ENCODE peak calls at places on chromosomes 5 and 9, in eight cellular contexts. One of them, this sample, is unnamed.

GRCh38 chr5:14405706-14406553 is 175.7 kb upstream of the OTULINL start:
- DNase-seq in astrocyte: peak; percentile 64
- DNase-seq in right atrium auricular region: no peak
- DNase-seq in mucosa of descending colon: peak; percentile 55
- DNase-seq in kidney: no peak
- DNase-seq in choroid plexus epithelial cell: no peak
- DNase-seq in brain microvascular endothelial cell: no peak
- DNase-seq in A549: no peak
- DNase-seq in this sample: no peak

GRCh38 chr5:163433271-163433670 is 4.1 kb upstream of the CCNG1 start:
- DNase-seq in astrocyte: no peak
- DNase-seq in right atrium auricular region: no peak
- DNase-seq in mucosa of descending colon: peak; percentile 61
- DNase-seq in kidney: no peak
- DNase-seq in choroid plexus epithelial cell: peak; percentile 52
- DNase-seq in brain microvascular endothelial cell: no peak
- DNase-seq in A549: no peak
- DNase-seq in this sample: no peak

GRCh38 chr5:57785946-57786345 is 303.3 kb upstream of the ACTBL2 start:
- DNase-seq in astrocyte: no peak
- DNase-seq in right atrium auricular region: no peak
- DNase-seq in mucosa of descending colon: no peak
- DNase-seq in kidney: no peak
- DNase-seq in choroid plexus epithelial cell: no peak
- DNase-seq in brain microvascular endothelial cell: no peak
- DNase-seq in A549: no peak
- DNase-seq in this sample: no peak

GRCh38 chr9:100848731-100849130 is 179.8 kb upstream of the PLPPR1 start:
- DNase-seq in astrocyte: no peak
- DNase-seq in right atrium auricular region: no peak
- DNase-seq in mucosa of descending colon: no peak
- DNase-seq in kidney: no peak
- DNase-seq in choroid plexus epithelial cell: no peak
- DNase-seq in brain microvascular endothelial cell: no peak
- DNase-seq in A549: no peak
- DNase-seq in this sample: no peak

GRCh38 chr9:98365227-98365669 is 109.8 kb upstream of the TBC1D2 start:
- DNase-seq in astrocyte: peak; percentile 6
- DNase-seq in right atrium auricular region: no peak
- DNase-seq in mucosa of descending colon: peak; percentile 12
- DNase-seq in kidney: no peak
- DNase-seq in choroid plexus epithelial cell: peak; percentile 61
- DNase-seq in brain microvascular endothelial cell: peak; percentile 61
- DNase-seq in A549: no peak
- DNase-seq in this sample: no peak

GRCh38 chr5:172336264-172336663 is 52.7 kb upstream of the UBTD2 start:
- DNase-seq in astrocyte: no peak
- DNase-seq in right atrium auricular region: no peak
- DNase-seq in mucosa of descending colon: no peak
- DNase-seq in kidney: no peak
- DNase-seq in choroid plexus epithelial cell: no peak
- DNase-seq in brain microvascular endothelial cell: no peak
- DNase-seq in A549: no peak
- DNase-seq in this sample: no peak

GRCh38 chr5:174453690-174454089 is 270.7 kb upstream of the MSX2 start:
- DNase-seq in astrocyte: no peak
- DNase-seq in right atrium auricular region: no peak
- DNase-seq in mucosa of descending colon: no peak
- DNase-seq in kidney: no peak
- DNase-seq in choroid plexus epithelial cell: no peak
- DNase-seq in brain microvascular endothelial cell: no peak
- DNase-seq in A549: no peak
- DNase-seq in this sample: no peak

GRCh38 chr5:103273952-103274351 is 15.4 kb downstream of the MACIR start:
- DNase-seq in astrocyte: no peak
- DNase-seq in right atrium auricular region: no peak
- DNase-seq in mucosa of descending colon: no peak
- DNase-seq in kidney: no peak
- DNase-seq in choroid plexus epithelial cell: no peak
- DNase-seq in brain microvascular endothelial cell: no peak
- DNase-seq in A549: no peak
- DNase-seq in this sample: no peak

GRCh38 chr9:86075132-86075807 is 24.1 kb downstream of the GOLM1 start:
- DNase-seq in astrocyte: peak; percentile 84
- DNase-seq in right atrium auricular region: no peak
- DNase-seq in mucosa of descending colon: no peak
- DNase-seq in kidney: no peak
- DNase-seq in choroid plexus epithelial cell: peak; percentile 42
- DNase-seq in brain microvascular endothelial cell: peak; percentile 11
- DNase-seq in A549: no peak
- DNase-seq in this sample: no peak

GRCh38 chr9:105735366-105735765 is 41.0 kb downstream of the TMEM38B start:
- DNase-seq in astrocyte: no peak
- DNase-seq in right atrium auricular region: no peak
- DNase-seq in mucosa of descending colon: no peak
- DNase-seq in kidney: no peak
- DNase-seq in choroid plexus epithelial cell: peak; percentile 4
- DNase-seq in brain microvascular endothelial cell: no peak
- DNase-seq in A549: no peak
- DNase-seq in this sample: no peak

GRCh38 chr5:125199968-125200841 is 453.8 kb upstream of the ZNF608 start:
- DNase-seq in astrocyte: peak; percentile 18
- DNase-seq in right atrium auricular region: no peak
- DNase-seq in mucosa of descending colon: no peak
- DNase-seq in kidney: peak; percentile 63
- DNase-seq in choroid plexus epithelial cell: peak; percentile 12
- DNase-seq in brain microvascular endothelial cell: no peak
- DNase-seq in A549: no peak
- DNase-seq in this sample: peak; percentile 48

GRCh38 chr5:171152382-171152781 is 156.7 kb upstream of the TLX3 start:
- DNase-seq in astrocyte: peak; percentile 10
- DNase-seq in right atrium auricular region: no peak
- DNase-seq in mucosa of descending colon: no peak
- DNase-seq in kidney: no peak
- DNase-seq in choroid plexus epithelial cell: peak; percentile 74
- DNase-seq in brain microvascular endothelial cell: peak; percentile 36
- DNase-seq in A549: peak; percentile 2
- DNase-seq in this sample: peak; percentile 56

GRCh38 chr5:87551807-87552377 is 139.2 kb upstream of the CCNH start:
- DNase-seq in astrocyte: no peak
- DNase-seq in right atrium auricular region: no peak
- DNase-seq in mucosa of descending colon: peak; percentile 8
- DNase-seq in kidney: no peak
- DNase-seq in choroid plexus epithelial cell: no peak
- DNase-seq in brain microvascular endothelial cell: no peak
- DNase-seq in A549: no peak
- DNase-seq in this sample: no peak

GRCh38 chr9:137382444-137382727 is 40.6 kb downstream of the EXD3 start:
- DNase-seq in astrocyte: no peak
- DNase-seq in right atrium auricular region: no peak
- DNase-seq in mucosa of descending colon: no peak
- DNase-seq in kidney: no peak
- DNase-seq in choroid plexus epithelial cell: no peak
- DNase-seq in brain microvascular endothelial cell: no peak
- DNase-seq in A549: no peak
- DNase-seq in this sample: no peak

GRCh38 chr9:137383453-137384115 is 39.4 kb downstream of the EXD3 start:
- DNase-seq in astrocyte: no peak
- DNase-seq in right atrium auricular region: no peak
- DNase-seq in mucosa of descending colon: no peak
- DNase-seq in kidney: peak; percentile 64
- DNase-seq in choroid plexus epithelial cell: no peak
- DNase-seq in brain microvascular endothelial cell: no peak
- DNase-seq in A549: no peak
- DNase-seq in this sample: no peak

GRCh38 chr9:137382728-137383452 is 40.1 kb downstream of the EXD3 start:
- DNase-seq in astrocyte: no peak
- DNase-seq in right atrium auricular region: no peak
- DNase-seq in mucosa of descending colon: no peak
- DNase-seq in kidney: peak; percentile 60
- DNase-seq in choroid plexus epithelial cell: no peak
- DNase-seq in brain microvascular endothelial cell: no peak
- DNase-seq in A549: no peak
- DNase-seq in this sample: no peak

GRCh38 chr9:137385061-137385655 is 37.8 kb downstream of the EXD3 start:
- DNase-seq in astrocyte: no peak
- DNase-seq in right atrium auricular region: no peak
- DNase-seq in mucosa of descending colon: no peak
- DNase-seq in kidney: peak; percentile 61
- DNase-seq in choroid plexus epithelial cell: no peak
- DNase-seq in brain microvascular endothelial cell: no peak
- DNase-seq in A549: no peak
- DNase-seq in this sample: no peak

DNA sequence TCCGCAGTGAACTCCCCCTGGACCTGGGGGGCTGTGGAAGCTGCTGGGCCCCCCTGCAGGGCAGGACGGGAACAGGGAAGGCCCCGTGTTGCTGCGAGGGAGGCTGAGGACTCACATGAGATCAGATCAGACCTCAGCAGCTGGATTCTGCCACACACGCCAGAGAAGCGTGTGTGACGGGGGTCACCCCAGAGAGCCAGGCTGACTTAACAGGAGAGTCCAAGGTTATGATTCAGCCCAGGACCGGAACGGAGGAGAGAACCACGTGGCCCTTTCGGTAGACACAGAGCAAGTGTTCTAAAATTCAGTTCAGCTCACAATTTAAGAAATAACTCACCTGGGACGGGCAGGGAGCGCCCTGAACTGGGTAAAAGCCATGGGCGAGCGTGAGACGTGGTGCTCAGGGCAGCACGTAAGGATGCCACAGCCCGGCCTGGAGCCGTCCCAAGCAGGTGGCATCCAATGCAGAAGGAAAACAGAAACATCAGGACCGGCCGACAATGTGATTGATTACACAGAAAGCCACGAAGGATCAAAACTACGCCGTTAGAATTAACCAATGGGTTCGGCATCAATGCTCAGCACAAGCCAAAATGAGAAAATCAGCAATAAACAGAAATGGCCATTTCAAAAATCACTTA is 38.7 kb downstream of the EXD3 start:
- DNase-seq in astrocyte: peak; percentile 20
- DNase-seq in right atrium auricular region: no peak
- DNase-seq in mucosa of descending colon: no peak
- DNase-seq in kidney: peak; percentile 59
- DNase-seq in choroid plexus epithelial cell: no peak
- DNase-seq in brain microvascular endothelial cell: no peak
- DNase-seq in A549: no peak
- DNase-seq in this sample: no peak
- TF ChIP-seq CTCF in astrocyte: no peak
- TF ChIP-seq CTCF in right atrium auricular region: no peak
- TF ChIP-seq CTCF in mucosa of descending colon: no peak
- TF ChIP-seq CTCF in kidney: no peak
- TF ChIP-seq CTCF in choroid plexus epithelial cell: no peak
- TF ChIP-seq CTCF in brain microvascular endothelial cell: no peak
- TF ChIP-seq CTCF in A549: no peak
- TF ChIP-seq CTCF in this sample: no peak

GRCh38 chr5:56638768-56639238 is 176.5 kb upstream of the MAP3K1 start:
- DNase-seq in astrocyte: no peak
- DNase-seq in right atrium auricular region: no peak
- DNase-seq in mucosa of descending colon: no peak
- DNase-seq in kidney: no peak
- DNase-seq in choroid plexus epithelial cell: no peak
- DNase-seq in brain microvascular endothelial cell: no peak
- DNase-seq in A549: no peak
- DNase-seq in this sample: no peak
- H3K4me3 ChIP-seq in astrocyte: no peak overlapping the region
- H3K4me3 ChIP-seq in right atrium auricular region: no peak overlapping the region
- H3K4me3 ChIP-seq in mucosa of descending colon: no peak overlapping the region
- H3K4me3 ChIP-seq in kidney: no peak overlapping the region
- H3K4me3 ChIP-seq in choroid plexus epithelial cell: no peak overlapping the region
- H3K4me3 ChIP-seq in brain microvascular endothelial cell: no peak overlapping the region
- H3K4me3 ChIP-seq in A549: no peak overlapping the region
- H3K4me3 ChIP-seq in this sample: no peak overlapping the region

GRCh38 chr9:3912817-3913216 is 387.0 kb upstream of the RFX3 start:
- DNase-seq in astrocyte: peak; percentile 97
- DNase-seq in right atrium auricular region: no peak
- DNase-seq in mucosa of descending colon: no peak
- DNase-seq in kidney: no peak
- DNase-seq in choroid plexus epithelial cell: peak; percentile 79
- DNase-seq in brain microvascular endothelial cell: peak; percentile 39
- DNase-seq in A549: no peak
- DNase-seq in this sample: peak; percentile 16
- TF ChIP-seq CTCF in astrocyte: no peak
- TF ChIP-seq CTCF in right atrium auricular region: no peak
- TF ChIP-seq CTCF in mucosa of descending colon: no peak
- TF ChIP-seq CTCF in kidney: no peak
- TF ChIP-seq CTCF in choroid plexus epithelial cell: no peak
- TF ChIP-seq CTCF in brain microvascular endothelial cell: no peak
- TF ChIP-seq CTCF in A549: no peak
- TF ChIP-seq CTCF in this sample: no peak

GRCh38 chr9:104564358-104564757 is 4.6 kb upstream of the OR13C8 start:
- DNase-seq in astrocyte: no peak
- DNase-seq in right atrium auricular region: no peak
- DNase-seq in mucosa of descending colon: no peak
- DNase-seq in kidney: no peak
- DNase-seq in choroid plexus epithelial cell: no peak
- DNase-seq in brain microvascular endothelial cell: no peak
- DNase-seq in A549: no peak
- DNase-seq in this sample: no peak
- H3K4me3 ChIP-seq in astrocyte: no peak overlapping the region
- H3K4me3 ChIP-seq in right atrium auricular region: no peak overlapping the region
- H3K4me3 ChIP-seq in mucosa of descending colon: no peak overlapping the region
- H3K4me3 ChIP-seq in kidney: no peak overlapping the region
- H3K4me3 ChIP-seq in choroid plexus epithelial cell: no peak overlapping the region
- H3K4me3 ChIP-seq in brain microvascular endothelial cell: no peak overlapping the region
- H3K4me3 ChIP-seq in A549: no peak overlapping the region
- H3K4me3 ChIP-seq in this sample: no peak overlapping the region

DNA sequence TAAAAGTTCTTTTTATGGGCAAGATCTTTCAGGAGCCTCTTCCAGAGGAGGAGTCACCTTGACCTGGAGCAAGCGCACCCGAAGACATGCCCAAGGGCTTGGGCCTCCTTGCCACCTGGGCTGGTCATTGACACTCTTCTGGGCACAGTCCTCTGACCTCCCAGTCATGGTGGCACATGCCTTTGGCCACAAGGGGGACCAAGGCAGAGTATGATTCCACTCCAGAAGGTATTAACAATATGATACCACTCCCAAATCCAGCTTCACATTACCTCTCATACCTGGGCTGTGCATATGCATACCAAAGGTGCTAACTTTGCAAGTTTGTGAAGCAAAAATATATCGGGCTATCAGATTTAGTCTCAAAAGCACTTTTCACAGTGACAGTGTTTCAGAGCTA is 84.6 kb downstream of the MAST4 start:
- DNase-seq in astrocyte: no peak
- DNase-seq in right atrium auricular region: no peak
- DNase-seq in mucosa of descending colon: no peak
- DNase-seq in kidney: no peak
- DNase-seq in choroid plexus epithelial cell: no peak
- DNase-seq in brain microvascular endothelial cell: no peak
- DNase-seq in A549: no peak
- DNase-seq in this sample: no peak
- TF ChIP-seq CTCF in astrocyte: no peak
- TF ChIP-seq CTCF in right atrium auricular region: peak; percentile 22
- TF ChIP-seq CTCF in mucosa of descending colon: no peak
- TF ChIP-seq CTCF in kidney: no peak
- TF ChIP-seq CTCF in choroid plexus epithelial cell: peak; percentile 6
- TF ChIP-seq CTCF in brain microvascular endothelial cell: peak; percentile 43
- TF ChIP-seq CTCF in A549: no peak
- TF ChIP-seq CTCF in this sample: no peak

This sample was measured in foreskin fibroblast.